ENCODE peak calls at places on chromosome 13, in nine cellular contexts. Y is T-cell; T is heart right ventricle; D is T-helper 2 cell; S is Kasumi-1; A is AG08396; V is activated CD4-positive, alpha-beta T cell treated with anti-CD3 and anti-CD28 coated beads, Interleukin-2, amount 50 U/mL, for 24 hours; R is stimulated activated CD8-positive, alpha-beta memory T cell treated with anti-CD3 and anti-CD28 coated beads, Interleukin-4, amount 100 ng/mL, for 24 hours; U is uterus. Z is an unnamed sample.

GRCh38 chr13:94214979-94215378 is 264.5 kb downstream of the DCT start:
- DNase-seq in T (no peak), S (no peak), D (no peak), R (no peak), Y (no peak), A (no peak), U (no peak), V (no peak), Z (no peak)

GRCh38 chr13:112586334-112586733 is 1.6 kb downstream of the TUBGCP3 start:
- DNase-seq in V (no peak), D (no peak), S (no peak), U (no peak), R (no peak), T (no peak), Y (no peak), A (no peak), Z (no peak)

GRCh38 chr13:42720116-42720857 is 61.1 kb upstream of the FAM216B start:
- DNase-seq in V (no peak), A (peak), D (no peak), S (no peak), Y (no peak), R (no peak), U (peak), T (no peak), Z (peak)

GRCh38 chr13:21142766-21143165 is 33.6 kb downstream of the SKA3 start:
- DNase-seq in R (no peak), U (no peak), A (no peak), D (no peak), V (no peak), Y (no peak), T (no peak), S (no peak), Z (no peak)

GRCh38 chr13:113777311-113778260 is 18.6 kb downstream of the TMEM255B start:
- DNase-seq in Y (no peak), R (no peak), U (no peak), S (peak), A (peak), T (no peak), V (no peak), D (no peak), Z (no peak)

GRCh38 chr13:51950722-51951121 is 60.5 kb downstream of the ATP7B start:
- DNase-seq in Y (peak), U (no peak), R (no peak), S (no peak), A (no peak), V (no peak), D (peak), T (no peak), Z (no peak)

GRCh38 chr13:27917121-27917947 is 2.5 kb upstream of the PDX1 start:
- DNase-seq in A (no peak), V (no peak), R (no peak), Y (no peak), D (no peak), U (no peak), T (no peak), S (no peak), Z (no peak)

GRCh38 chr13:36981156-36981743 is 17.9 kb downstream of the ALG5 start:
- DNase-seq in T (no peak), U (no peak), S (peak), Y (no peak), V (no peak), R (no peak), A (peak), D (no peak), Z (no peak)

Z was measured in body of pancreas.